ENCODE peak calls at places on chromosome 7, in eight cellular contexts. One of them, this sample, is unnamed.

GRCh38 chr7:92768501-92769360 is 67.6 kb downstream of the CDK6 start:
- DNase-seq in heart left ventricle: no peak
- DNase-seq in iPS DF 6.9: no peak
- DNase-seq in uterus: no peak
- DNase-seq in foreskin keratinocyte: no peak
- DNase-seq in left ventricle myocardium inferior: no peak
- DNase-seq in cardiac muscle cell: no peak
- DNase-seq in dorsolateral prefrontal cortex: no peak
- DNase-seq in this sample: no peak

GRCh38 chr7:33640732-33641131 is 264.6 kb upstream of the BMPER start:
- DNase-seq in heart left ventricle: no peak
- DNase-seq in iPS DF 6.9: no peak
- DNase-seq in uterus: no peak
- DNase-seq in foreskin keratinocyte: no peak
- DNase-seq in left ventricle myocardium inferior: no peak
- DNase-seq in cardiac muscle cell: no peak
- DNase-seq in dorsolateral prefrontal cortex: no peak
- DNase-seq in this sample: no peak

GRCh38 chr7:1669954-1670893 is at the start of gene ELFN1:
- DNase-seq in heart left ventricle: peak
- DNase-seq in iPS DF 6.9: no peak
- DNase-seq in uterus: peak
- DNase-seq in foreskin keratinocyte: no peak
- DNase-seq in left ventricle myocardium inferior: no peak
- DNase-seq in cardiac muscle cell: peak
- DNase-seq in dorsolateral prefrontal cortex: no peak
- DNase-seq in this sample: peak

GRCh38 chr7:93509303-93509702 is 65.2 kb downstream of the CALCR start:
- DNase-seq in heart left ventricle: no peak
- DNase-seq in iPS DF 6.9: no peak
- DNase-seq in uterus: no peak
- DNase-seq in foreskin keratinocyte: no peak
- DNase-seq in left ventricle myocardium inferior: no peak
- DNase-seq in cardiac muscle cell: no peak
- DNase-seq in dorsolateral prefrontal cortex: no peak
- DNase-seq in this sample: no peak

GRCh38 chr7:158991824-158992621 is 135.7 kb downstream of the DYNC2I1 start:
- DNase-seq in heart left ventricle: no peak
- DNase-seq in iPS DF 6.9: no peak
- DNase-seq in uterus: no peak
- DNase-seq in foreskin keratinocyte: no peak
- DNase-seq in left ventricle myocardium inferior: no peak
- DNase-seq in cardiac muscle cell: no peak
- DNase-seq in dorsolateral prefrontal cortex: no peak
- DNase-seq in this sample: peak

GRCh38 chr7:454356-455109 is 65.1 kb downstream of the PDGFA start:
- DNase-seq in heart left ventricle: no peak
- DNase-seq in iPS DF 6.9: no peak
- DNase-seq in uterus: no peak
- DNase-seq in foreskin keratinocyte: no peak
- DNase-seq in left ventricle myocardium inferior: no peak
- DNase-seq in cardiac muscle cell: no peak
- DNase-seq in dorsolateral prefrontal cortex: no peak
- DNase-seq in this sample: no peak

GRCh38 chr7:116988363-116988989 is 35.2 kb downstream of the ST7 start:
- DNase-seq in heart left ventricle: no peak
- DNase-seq in iPS DF 6.9: no peak
- DNase-seq in uterus: no peak
- DNase-seq in foreskin keratinocyte: no peak
- DNase-seq in left ventricle myocardium inferior: no peak
- DNase-seq in cardiac muscle cell: no peak
- DNase-seq in dorsolateral prefrontal cortex: no peak
- DNase-seq in this sample: no peak

GRCh38 chr7:70602135-70602534 is 529.8 kb upstream of the GALNT17 start:
- DNase-seq in heart left ventricle: no peak
- DNase-seq in iPS DF 6.9: no peak
- DNase-seq in uterus: no peak
- DNase-seq in foreskin keratinocyte: no peak
- DNase-seq in left ventricle myocardium inferior: no peak
- DNase-seq in cardiac muscle cell: no peak
- DNase-seq in dorsolateral prefrontal cortex: no peak
- DNase-seq in this sample: no peak

GRCh38 chr7:106866298-106867281 is 1.5 kb downstream of the PIK3CG start:
- DNase-seq in heart left ventricle: no peak
- DNase-seq in iPS DF 6.9: no peak
- DNase-seq in uterus: no peak
- DNase-seq in foreskin keratinocyte: no peak
- DNase-seq in left ventricle myocardium inferior: no peak
- DNase-seq in cardiac muscle cell: no peak
- DNase-seq in dorsolateral prefrontal cortex: no peak
- DNase-seq in this sample: no peak

GRCh38 chr7:90680496-90680895 is 84.4 kb downstream of the CDK14 start:
- DNase-seq in heart left ventricle: no peak
- DNase-seq in iPS DF 6.9: no peak
- DNase-seq in uterus: no peak
- DNase-seq in foreskin keratinocyte: no peak
- DNase-seq in left ventricle myocardium inferior: no peak
- DNase-seq in cardiac muscle cell: no peak
- DNase-seq in dorsolateral prefrontal cortex: no peak
- DNase-seq in this sample: no peak

GRCh38 chr7:128405345-128406146 is 4.2 kb downstream of the IMPDH1 start:
- DNase-seq in heart left ventricle: peak
- DNase-seq in iPS DF 6.9: no peak
- DNase-seq in uterus: no peak
- DNase-seq in foreskin keratinocyte: no peak
- DNase-seq in left ventricle myocardium inferior: peak
- DNase-seq in cardiac muscle cell: peak
- DNase-seq in dorsolateral prefrontal cortex: no peak
- DNase-seq in this sample: no peak

GRCh38 chr7:21497072-21497471 is 45.8 kb upstream of the DNAH11 start:
- DNase-seq in heart left ventricle: no peak
- DNase-seq in iPS DF 6.9: no peak
- DNase-seq in uterus: no peak
- DNase-seq in foreskin keratinocyte: no peak
- DNase-seq in left ventricle myocardium inferior: no peak
- DNase-seq in cardiac muscle cell: no peak
- DNase-seq in dorsolateral prefrontal cortex: no peak
- DNase-seq in this sample: no peak

GRCh38 chr7:54398863-54399262 is 143.3 kb upstream of the VSTM2A start:
- DNase-seq in heart left ventricle: no peak
- DNase-seq in iPS DF 6.9: no peak
- DNase-seq in uterus: no peak
- DNase-seq in foreskin keratinocyte: no peak
- DNase-seq in left ventricle myocardium inferior: no peak
- DNase-seq in cardiac muscle cell: no peak
- DNase-seq in dorsolateral prefrontal cortex: no peak
- DNase-seq in this sample: no peak

GRCh38 chr7:30321089-30321991 is 36.9 kb downstream of the ZNRF2 start:
- DNase-seq in heart left ventricle: no peak
- DNase-seq in iPS DF 6.9: no peak
- DNase-seq in uterus: no peak
- DNase-seq in foreskin keratinocyte: no peak
- DNase-seq in left ventricle myocardium inferior: no peak
- DNase-seq in cardiac muscle cell: no peak
- DNase-seq in dorsolateral prefrontal cortex: no peak
- DNase-seq in this sample: no peak

GRCh38 chr7:108623220-108623619 is 53.5 kb downstream of the DNAJB9 start:
- DNase-seq in heart left ventricle: no peak
- DNase-seq in iPS DF 6.9: no peak
- DNase-seq in uterus: no peak
- DNase-seq in foreskin keratinocyte: no peak
- DNase-seq in left ventricle myocardium inferior: no peak
- DNase-seq in cardiac muscle cell: no peak
- DNase-seq in dorsolateral prefrontal cortex: no peak
- DNase-seq in this sample: no peak

GRCh38 chr7:22668971-22669401 is 58.0 kb upstream of the IL6 start:
- DNase-seq in heart left ventricle: no peak
- DNase-seq in iPS DF 6.9: no peak
- DNase-seq in uterus: no peak
- DNase-seq in foreskin keratinocyte: no peak
- DNase-seq in left ventricle myocardium inferior: no peak
- DNase-seq in cardiac muscle cell: no peak
- DNase-seq in dorsolateral prefrontal cortex: no peak
- DNase-seq in this sample: no peak

GRCh38 chr7:107387077-107387476 is 82.8 kb upstream of the GPR22 start:
- DNase-seq in heart left ventricle: peak
- DNase-seq in iPS DF 6.9: peak
- DNase-seq in uterus: peak
- DNase-seq in foreskin keratinocyte: no peak
- DNase-seq in left ventricle myocardium inferior: peak
- DNase-seq in cardiac muscle cell: peak
- DNase-seq in dorsolateral prefrontal cortex: no peak
- DNase-seq in this sample: no peak

GRCh38 chr7:154789404-154789803 is 213.5 kb downstream of the PAXIP1 start:
- DNase-seq in heart left ventricle: no peak
- DNase-seq in iPS DF 6.9: no peak
- DNase-seq in uterus: no peak
- DNase-seq in foreskin keratinocyte: no peak
- DNase-seq in left ventricle myocardium inferior: no peak
- DNase-seq in cardiac muscle cell: peak
- DNase-seq in dorsolateral prefrontal cortex: peak
- DNase-seq in this sample: no peak

GRCh38 chr7:3114917-3115316 is 71.2 kb upstream of the CARD11 start:
- DNase-seq in heart left ventricle: no peak
- DNase-seq in iPS DF 6.9: no peak
- DNase-seq in uterus: no peak
- DNase-seq in foreskin keratinocyte: no peak
- DNase-seq in left ventricle myocardium inferior: no peak
- DNase-seq in cardiac muscle cell: no peak
- DNase-seq in dorsolateral prefrontal cortex: no peak
- DNase-seq in this sample: no peak

GRCh38 chr7:108503112-108504026 is 22.6 kb downstream of the PNPLA8 start:
- DNase-seq in heart left ventricle: no peak
- DNase-seq in iPS DF 6.9: no peak
- DNase-seq in uterus: no peak
- DNase-seq in foreskin keratinocyte: no peak
- DNase-seq in left ventricle myocardium inferior: no peak
- DNase-seq in cardiac muscle cell: no peak
- DNase-seq in dorsolateral prefrontal cortex: no peak
- DNase-seq in this sample: no peak

GRCh38 chr7:13879994-13880686 is 109.3 kb downstream of the ETV1 start:
- DNase-seq in heart left ventricle: no peak
- DNase-seq in iPS DF 6.9: no peak
- DNase-seq in uterus: no peak
- DNase-seq in foreskin keratinocyte: peak
- DNase-seq in left ventricle myocardium inferior: no peak
- DNase-seq in cardiac muscle cell: no peak
- DNase-seq in dorsolateral prefrontal cortex: no peak
- DNase-seq in this sample: no peak

GRCh38 chr7:91876391-91877133 is 3.9 kb downstream of the MTERF1 start:
- DNase-seq in heart left ventricle: no peak
- DNase-seq in iPS DF 6.9: no peak
- DNase-seq in uterus: no peak
- DNase-seq in foreskin keratinocyte: no peak
- DNase-seq in left ventricle myocardium inferior: no peak
- DNase-seq in cardiac muscle cell: peak
- DNase-seq in dorsolateral prefrontal cortex: no peak
- DNase-seq in this sample: no peak

GRCh38 chr7:11742496-11742895 is 89.5 kb downstream of the THSD7A start:
- DNase-seq in heart left ventricle: no peak
- DNase-seq in iPS DF 6.9: no peak
- DNase-seq in uterus: no peak
- DNase-seq in foreskin keratinocyte: no peak
- DNase-seq in left ventricle myocardium inferior: no peak
- DNase-seq in cardiac muscle cell: no peak
- DNase-seq in dorsolateral prefrontal cortex: no peak
- DNase-seq in this sample: no peak

DNA sequence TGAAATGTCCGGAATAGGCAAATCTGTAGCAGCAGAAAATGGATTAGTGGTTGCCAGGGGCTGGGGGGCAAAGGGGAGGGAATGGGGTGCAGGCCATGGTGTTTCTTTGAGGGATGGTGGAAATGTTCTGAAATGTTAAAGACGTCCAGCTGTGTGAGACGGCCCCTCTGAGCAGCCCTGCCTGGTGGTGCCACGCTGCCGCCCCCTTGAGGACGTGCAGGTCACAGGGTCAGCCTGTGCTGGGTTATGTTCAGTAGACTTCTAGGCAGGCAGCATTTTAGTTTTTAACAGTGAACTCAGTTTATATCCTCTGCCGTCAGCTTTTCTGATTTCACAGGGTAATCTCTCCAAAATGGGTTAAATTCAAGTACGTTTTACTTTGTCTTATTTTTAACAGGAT is 9.4 kb downstream of the NUB1 start:
- DNase-seq in heart left ventricle: no peak
- DNase-seq in iPS DF 6.9: no peak
- DNase-seq in uterus: no peak
- DNase-seq in foreskin keratinocyte: no peak
- DNase-seq in left ventricle myocardium inferior: no peak
- DNase-seq in cardiac muscle cell: peak
- DNase-seq in dorsolateral prefrontal cortex: no peak
- DNase-seq in this sample: no peak
- H3K27ac ChIP-seq in heart left ventricle: no peak
- H3K27ac ChIP-seq in iPS DF 6.9: no peak
- H3K27ac ChIP-seq in uterus: peak
- H3K27ac ChIP-seq in foreskin keratinocyte: no peak
- H3K27ac ChIP-seq in left ventricle myocardium inferior: no peak
- H3K27ac ChIP-seq in cardiac muscle cell: no peak
- H3K27ac ChIP-seq in dorsolateral prefrontal cortex: no peak
- H3K27ac ChIP-seq in this sample: no peak

GRCh38 chr7:99392659-99393362 is 15.6 kb downstream of the PDAP1 start:
- DNase-seq in heart left ventricle: peak
- DNase-seq in iPS DF 6.9: peak
- DNase-seq in uterus: peak
- DNase-seq in foreskin keratinocyte: no peak
- DNase-seq in left ventricle myocardium inferior: peak
- DNase-seq in cardiac muscle cell: peak
- DNase-seq in dorsolateral prefrontal cortex: peak
- DNase-seq in this sample: peak
- H3K27ac ChIP-seq in heart left ventricle: peak
- H3K27ac ChIP-seq in iPS DF 6.9: no peak
- H3K27ac ChIP-seq in uterus: peak
- H3K27ac ChIP-seq in foreskin keratinocyte: no peak
- H3K27ac ChIP-seq in left ventricle myocardium inferior: peak
- H3K27ac ChIP-seq in cardiac muscle cell: peak
- H3K27ac ChIP-seq in dorsolateral prefrontal cortex: peak
- H3K27ac ChIP-seq in this sample: peak

GRCh38 chr7:47937711-47938573 is 10.3 kb downstream of the PKD1L1 start:
- DNase-seq in heart left ventricle: no peak
- DNase-seq in iPS DF 6.9: no peak
- DNase-seq in uterus: no peak
- DNase-seq in foreskin keratinocyte: no peak
- DNase-seq in left ventricle myocardium inferior: no peak
- DNase-seq in cardiac muscle cell: no peak
- DNase-seq in dorsolateral prefrontal cortex: no peak
- DNase-seq in this sample: no peak
- H3K27ac ChIP-seq in heart left ventricle: no peak
- H3K27ac ChIP-seq in iPS DF 6.9: no peak
- H3K27ac ChIP-seq in uterus: no peak
- H3K27ac ChIP-seq in foreskin keratinocyte: no peak
- H3K27ac ChIP-seq in left ventricle myocardium inferior: peak
- H3K27ac ChIP-seq in cardiac muscle cell: no peak
- H3K27ac ChIP-seq in dorsolateral prefrontal cortex: no peak
- H3K27ac ChIP-seq in this sample: no peak

DNA sequence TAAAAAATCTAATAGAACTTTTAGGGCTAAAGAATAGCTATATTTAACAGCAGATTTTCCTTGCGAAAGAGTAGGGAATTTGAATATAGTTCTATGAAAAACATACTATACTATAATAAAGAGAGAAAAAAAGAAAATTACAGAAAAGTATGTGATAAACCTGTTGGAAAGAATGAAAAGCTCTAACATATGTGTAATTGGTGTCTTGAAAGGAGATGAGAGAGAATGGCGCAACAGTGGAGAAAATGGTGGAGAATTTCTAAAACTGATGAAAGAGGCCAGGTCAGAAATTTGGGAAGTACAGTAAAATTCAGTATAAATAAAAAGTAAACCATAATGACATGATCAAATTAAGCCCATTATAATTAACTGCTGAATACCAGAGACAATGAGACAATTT is 20.8 kb upstream of the CACNA2D1 start:
- DNase-seq in heart left ventricle: no peak
- DNase-seq in iPS DF 6.9: no peak
- DNase-seq in uterus: no peak
- DNase-seq in foreskin keratinocyte: no peak
- DNase-seq in left ventricle myocardium inferior: no peak
- DNase-seq in cardiac muscle cell: no peak
- DNase-seq in dorsolateral prefrontal cortex: no peak
- DNase-seq in this sample: no peak
- H3K27ac ChIP-seq in heart left ventricle: no peak
- H3K27ac ChIP-seq in iPS DF 6.9: no peak
- H3K27ac ChIP-seq in uterus: no peak
- H3K27ac ChIP-seq in foreskin keratinocyte: no peak
- H3K27ac ChIP-seq in left ventricle myocardium inferior: no peak
- H3K27ac ChIP-seq in cardiac muscle cell: no peak
- H3K27ac ChIP-seq in dorsolateral prefrontal cortex: no peak
- H3K27ac ChIP-seq in this sample: no peak